ENCODE peak calls at places on chromosomes 3 and 15, in four cellular contexts. W is adipocyte; H is CD4-positive, alpha-beta T cell; L is mammary epithelial cell. Z is an unnamed sample. For H3K9me3, the result is how much of the 10 kb centered on the place peaks cover.

GRCh38 chr15:40340740-40341400 is at the start of gene CCDC9B:
- DNase-seq in L (peak), H (no peak), W (peak), Z (no peak)

GRCh38 chr15:82298520-82298919 is 35.9 kb downstream of the SAXO2 start:
- DNase-seq in H (peak), L (no peak), W (no peak), Z (no peak)

GRCh38 chr3:71518089-71518488 is 65.4 kb downstream of the FOXP1 start:
- DNase-seq in H (no peak), W (no peak), L (no peak), Z (no peak)

GRCh38 chr3:73687081-73688004 is 62.6 kb upstream of the PDZRN3 start:
- DNase-seq in H (no peak), L (no peak), W (peak), Z (no peak)

GRCh38 chr3:43765417-43766030 is 74.8 kb downstream of the ABHD5 start:
- DNase-seq in W (peak), H (no peak), L (no peak), Z (no peak)

GRCh38 chr3:194404365-194405140 is 5.5 kb upstream of the GP5 start:
- DNase-seq in W (peak), L (peak), H (peak), Z (no peak)

GRCh38 chr3:59809016-59809415 is 759.2 kb upstream of the CFAP20DC start:
- DNase-seq in L (peak), H (no peak), W (peak), Z (no peak)

GRCh38 chr15:60798821-60799220 is 319.9 kb upstream of the ICE2 start:
- DNase-seq in W (peak), H (no peak), L (peak), Z (peak)

GRCh38 chr3:51275096-51275805 is 109.8 kb upstream of the MANF start:
- DNase-seq in L (no peak), H (no peak), W (no peak), Z (no peak)

GRCh38 chr3:24101676-24102168 is 156.6 kb downstream of the NR1D2 start:
- DNase-seq in L (peak), H (no peak), W (peak), Z (no peak)

GRCh38 chr15:68382286-68383007 is 49.5 kb downstream of the ITGA11 start:
- DNase-seq in H (no peak), L (no peak), W (no peak), Z (no peak)

GRCh38 chr15:87038404-87038803 is 958.7 kb downstream of the AGBL1 start:
- DNase-seq in H (no peak), L (no peak), W (no peak), Z (no peak)
- H3K9me3 ChIP-seq in H (under half), L (under half), W (under half), Z (under half)

GRCh38 chr15:71629147-71629760 is 181.1 kb upstream of the NR2E3 start:
- DNase-seq in W (no peak), L (no peak), H (no peak), Z (no peak)

GRCh38 chr15:71629761-71630499 is 180.4 kb upstream of the NR2E3 start:
- DNase-seq in L (no peak), W (no peak), H (no peak), Z (no peak)

GRCh38 chr15:71627188-71627587 is 183.2 kb upstream of the NR2E3 start:
- DNase-seq in H (no peak), L (no peak), W (no peak), Z (no peak)

GRCh38 chr15:71627604-71628003 is 182.8 kb upstream of the NR2E3 start:
- DNase-seq in H (no peak), L (no peak), W (no peak), Z (no peak)

GRCh38 chr15:71626596-71627088 is 183.7 kb upstream of the NR2E3 start:
- DNase-seq in L (no peak), H (no peak), W (no peak), Z (no peak)
- H3K9me3 ChIP-seq in L (under half), H (under half), W (under half), Z (under half)

GRCh38 chr3:20935791-20936190 is 749.8 kb upstream of the SGO1 start:
- DNase-seq in W (peak), H (no peak), L (peak), Z (no peak)
- H3K9me3 ChIP-seq in W (under half), H (under half), L (under half), Z (under half)

GRCh38 chr15:50888054-50888453 is 20.4 kb upstream of the AP4E1 start:
- DNase-seq in W (peak), L (no peak), H (no peak), Z (no peak)

GRCh38 chr15:50893976-50894375 is 14.5 kb upstream of the AP4E1 start:
- DNase-seq in W (no peak), L (no peak), H (no peak), Z (no peak)

GRCh38 chr15:50889589-50889988 is 18.9 kb upstream of the AP4E1 start:
- DNase-seq in H (no peak), W (no peak), L (no peak), Z (no peak)

GRCh38 chr15:50891159-50891558 is 17.3 kb upstream of the AP4E1 start:
- DNase-seq in W (no peak), L (no peak), H (no peak), Z (no peak)

DNA sequence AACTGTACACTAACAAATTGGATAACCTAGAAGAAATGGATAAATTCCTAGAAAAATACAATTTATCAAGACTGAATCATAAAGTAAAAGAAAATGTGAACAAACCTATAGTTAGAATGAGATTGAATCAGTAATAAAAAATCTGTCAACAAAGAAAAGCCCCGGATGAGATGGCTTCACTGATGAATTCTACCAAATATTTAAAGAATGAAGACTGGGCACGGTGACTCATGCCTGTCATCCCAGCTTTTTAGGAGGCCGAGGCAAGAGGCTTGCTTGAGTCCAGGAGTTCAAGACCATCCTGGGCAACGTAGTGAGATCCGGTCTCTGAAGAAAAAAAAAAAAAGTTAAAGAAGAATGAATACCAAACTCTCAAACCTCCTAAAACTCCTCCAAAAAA is 17.7 kb upstream of the AP4E1 start:
- DNase-seq in W (peak), L (no peak), H (no peak), Z (no peak)
- H3K9me3 ChIP-seq in W (under half), L (under half), H (under half), Z (under half)

DNA sequence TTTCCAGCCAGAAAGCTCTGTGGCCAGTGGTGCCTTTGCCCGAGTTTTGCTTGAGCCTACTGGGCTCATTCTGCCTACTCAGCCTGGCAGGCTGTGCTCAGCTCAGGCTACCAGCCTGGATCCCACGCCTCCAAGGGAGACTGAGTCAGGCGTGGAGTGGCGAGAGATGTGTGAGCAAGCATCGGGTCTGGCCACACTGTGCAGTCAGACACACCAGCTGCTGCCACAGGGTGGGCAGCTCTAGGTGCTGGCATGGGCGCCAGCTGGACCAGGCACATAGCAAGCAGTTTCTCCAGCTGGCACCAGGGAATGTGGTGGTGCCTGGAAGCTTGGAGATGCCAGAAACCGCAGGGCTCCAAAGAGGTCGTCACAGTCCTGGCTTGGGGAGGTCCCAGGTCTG is 498.5 kb upstream of the CNTN4 start:
- DNase-seq in W (no peak), L (no peak), H (no peak), Z (no peak)
- H3K9me3 ChIP-seq in W (under half), L (under half), H (under half), Z (under half)

DNA sequence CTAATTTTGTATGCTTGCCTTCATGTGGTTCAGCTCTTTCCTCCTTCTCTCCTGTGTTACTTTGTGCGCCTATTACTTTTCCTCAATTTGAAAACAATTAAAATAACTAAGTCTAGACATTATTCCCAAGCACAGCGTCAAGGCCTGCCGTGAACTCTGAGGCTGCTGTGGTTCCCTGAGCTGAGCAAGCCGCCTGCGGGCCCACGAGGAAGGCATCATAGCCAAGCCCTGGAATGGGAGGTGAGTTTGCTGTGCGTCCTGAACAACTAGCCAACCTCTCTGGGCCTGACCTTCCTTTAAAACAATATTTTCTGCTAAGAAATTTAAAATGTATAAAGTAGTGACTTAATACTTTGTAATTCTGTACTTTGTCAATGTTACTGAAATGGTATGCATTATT is 327.2 kb downstream of the OCA2 start:
- DNase-seq in W (no peak), H (no peak), L (no peak), Z (no peak)
- H3K9me3 ChIP-seq in W (under half), H (under half), L (half or more), Z (under half)

GRCh38 chr3:54954019-54954418 is 26.2 kb upstream of the LRTM1 start:
- DNase-seq in W (peak), L (peak), H (no peak), Z (no peak)
- H3K9me3 ChIP-seq in W (under half), L (under half), H (under half), Z (under half)